ENCODE peak calls at places on chromosomes 5 and 9, in seven cellular contexts. One of them, this sample, is unnamed.

GRCh38 chr5:7927466-7928375 is 58.8 kb downstream of the MTRR start:
- DNase-seq in mesothelial cell of epicardium: peak
- DNase-seq in Panc1: peak
- DNase-seq in fibroblast of pulmonary artery: peak
- DNase-seq in epithelial cell of proximal tubule: no peak
- DNase-seq in AG04450: peak
- DNase-seq in HL-60: no peak
- DNase-seq in this sample: no peak

GRCh38 chr9:126838895-126839294 is 21.5 kb upstream of the ZBTB34 start:
- DNase-seq in mesothelial cell of epicardium: peak
- DNase-seq in Panc1: no peak
- DNase-seq in fibroblast of pulmonary artery: no peak
- DNase-seq in epithelial cell of proximal tubule: no peak
- DNase-seq in AG04450: no peak
- DNase-seq in HL-60: no peak
- DNase-seq in this sample: no peak

GRCh38 chr5:123585871-123586270 is 73.9 kb downstream of the CSNK1G3 start:
- DNase-seq in mesothelial cell of epicardium: no peak
- DNase-seq in Panc1: no peak
- DNase-seq in fibroblast of pulmonary artery: no peak
- DNase-seq in epithelial cell of proximal tubule: no peak
- DNase-seq in AG04450: no peak
- DNase-seq in HL-60: no peak
- DNase-seq in this sample: no peak

GRCh38 chr9:36407122-36407723 is 7.2 kb upstream of the RNF38 start:
- DNase-seq in mesothelial cell of epicardium: peak
- DNase-seq in Panc1: peak
- DNase-seq in fibroblast of pulmonary artery: peak
- DNase-seq in epithelial cell of proximal tubule: no peak
- DNase-seq in AG04450: no peak
- DNase-seq in HL-60: no peak
- DNase-seq in this sample: no peak

GRCh38 chr9:92603990-92604389 is 65.9 kb downstream of the IPPK start:
- DNase-seq in mesothelial cell of epicardium: no peak
- DNase-seq in Panc1: no peak
- DNase-seq in fibroblast of pulmonary artery: no peak
- DNase-seq in epithelial cell of proximal tubule: no peak
- DNase-seq in AG04450: no peak
- DNase-seq in HL-60: no peak
- DNase-seq in this sample: no peak

GRCh38 chr5:116559673-116560164 is 14.9 kb downstream of the SEMA6A start:
- DNase-seq in mesothelial cell of epicardium: no peak
- DNase-seq in Panc1: no peak
- DNase-seq in fibroblast of pulmonary artery: no peak
- DNase-seq in epithelial cell of proximal tubule: no peak
- DNase-seq in AG04450: no peak
- DNase-seq in HL-60: no peak
- DNase-seq in this sample: no peak

GRCh38 chr9:13942695-13943094 is 371.2 kb downstream of the NFIB start:
- DNase-seq in mesothelial cell of epicardium: no peak
- DNase-seq in Panc1: no peak
- DNase-seq in fibroblast of pulmonary artery: peak
- DNase-seq in epithelial cell of proximal tubule: peak
- DNase-seq in AG04450: peak
- DNase-seq in HL-60: no peak
- DNase-seq in this sample: no peak

GRCh38 chr9:111161015-111161415 is 122.7 kb upstream of the LPAR1 start:
- DNase-seq in mesothelial cell of epicardium: no peak
- DNase-seq in Panc1: no peak
- DNase-seq in fibroblast of pulmonary artery: peak
- DNase-seq in epithelial cell of proximal tubule: peak
- DNase-seq in AG04450: peak
- DNase-seq in HL-60: no peak
- DNase-seq in this sample: no peak

GRCh38 chr9:6845881-6846280 is 88.1 kb downstream of the KDM4C start:
- DNase-seq in mesothelial cell of epicardium: no peak
- DNase-seq in Panc1: no peak
- DNase-seq in fibroblast of pulmonary artery: peak
- DNase-seq in epithelial cell of proximal tubule: peak
- DNase-seq in AG04450: no peak
- DNase-seq in HL-60: no peak
- DNase-seq in this sample: no peak

GRCh38 chr5:124572973-124573372 is 173.5 kb downstream of the ZNF608 start:
- DNase-seq in mesothelial cell of epicardium: no peak
- DNase-seq in Panc1: no peak
- DNase-seq in fibroblast of pulmonary artery: no peak
- DNase-seq in epithelial cell of proximal tubule: no peak
- DNase-seq in AG04450: no peak
- DNase-seq in HL-60: no peak
- DNase-seq in this sample: no peak

GRCh38 chr5:142159354-142159753 is 50.8 kb downstream of the NDFIP1 start:
- DNase-seq in mesothelial cell of epicardium: no peak
- DNase-seq in Panc1: no peak
- DNase-seq in fibroblast of pulmonary artery: no peak
- DNase-seq in epithelial cell of proximal tubule: no peak
- DNase-seq in AG04450: no peak
- DNase-seq in HL-60: no peak
- DNase-seq in this sample: no peak

GRCh38 chr5:132261881-132262845 is 4.7 kb downstream of the PDLIM4 start:
- DNase-seq in mesothelial cell of epicardium: peak
- DNase-seq in Panc1: no peak
- DNase-seq in fibroblast of pulmonary artery: no peak
- DNase-seq in epithelial cell of proximal tubule: no peak
- DNase-seq in AG04450: no peak
- DNase-seq in HL-60: no peak
- DNase-seq in this sample: peak

GRCh38 chr5:38726279-38726678 is 119.5 kb upstream of the OSMR start:
- DNase-seq in mesothelial cell of epicardium: no peak
- DNase-seq in Panc1: no peak
- DNase-seq in fibroblast of pulmonary artery: no peak
- DNase-seq in epithelial cell of proximal tubule: no peak
- DNase-seq in AG04450: no peak
- DNase-seq in HL-60: no peak
- DNase-seq in this sample: no peak

GRCh38 chr5:38723423-38723822 is 122.4 kb upstream of the OSMR start:
- DNase-seq in mesothelial cell of epicardium: no peak
- DNase-seq in Panc1: no peak
- DNase-seq in fibroblast of pulmonary artery: no peak
- DNase-seq in epithelial cell of proximal tubule: no peak
- DNase-seq in AG04450: no peak
- DNase-seq in HL-60: no peak
- DNase-seq in this sample: no peak

GRCh38 chr5:38725419-38725865 is 120.4 kb upstream of the OSMR start:
- DNase-seq in mesothelial cell of epicardium: no peak
- DNase-seq in Panc1: no peak
- DNase-seq in fibroblast of pulmonary artery: no peak
- DNase-seq in epithelial cell of proximal tubule: no peak
- DNase-seq in AG04450: no peak
- DNase-seq in HL-60: no peak
- DNase-seq in this sample: no peak

GRCh38 chr5:38722918-38723317 is 122.9 kb upstream of the OSMR start:
- DNase-seq in mesothelial cell of epicardium: no peak
- DNase-seq in Panc1: no peak
- DNase-seq in fibroblast of pulmonary artery: no peak
- DNase-seq in epithelial cell of proximal tubule: no peak
- DNase-seq in AG04450: no peak
- DNase-seq in HL-60: no peak
- DNase-seq in this sample: no peak

GRCh38 chr5:38724301-38725030 is 121.3 kb upstream of the OSMR start:
- DNase-seq in mesothelial cell of epicardium: no peak
- DNase-seq in Panc1: no peak
- DNase-seq in fibroblast of pulmonary artery: no peak
- DNase-seq in epithelial cell of proximal tubule: no peak
- DNase-seq in AG04450: no peak
- DNase-seq in HL-60: no peak
- DNase-seq in this sample: no peak
- TF ChIP-seq CTCF in mesothelial cell of epicardium: no peak
- TF ChIP-seq CTCF in Panc1: no peak
- TF ChIP-seq CTCF in fibroblast of pulmonary artery: no peak
- TF ChIP-seq CTCF in epithelial cell of proximal tubule: peak
- TF ChIP-seq CTCF in AG04450: peak
- TF ChIP-seq CTCF in HL-60: no peak
- TF ChIP-seq CTCF in this sample: no peak

GRCh38 chr9:131008909-131009618 is at the start of gene LAMC3:
- DNase-seq in mesothelial cell of epicardium: peak
- DNase-seq in Panc1: no peak
- DNase-seq in fibroblast of pulmonary artery: no peak
- DNase-seq in epithelial cell of proximal tubule: no peak
- DNase-seq in AG04450: no peak
- DNase-seq in HL-60: no peak
- DNase-seq in this sample: no peak
- TF ChIP-seq CTCF in mesothelial cell of epicardium: no peak
- TF ChIP-seq CTCF in Panc1: peak
- TF ChIP-seq CTCF in fibroblast of pulmonary artery: peak
- TF ChIP-seq CTCF in epithelial cell of proximal tubule: peak
- TF ChIP-seq CTCF in AG04450: peak
- TF ChIP-seq CTCF in HL-60: peak
- TF ChIP-seq CTCF in this sample: peak

GRCh38 chr5:20555034-20555433 is 567.0 kb upstream of the CDH18 start:
- DNase-seq in mesothelial cell of epicardium: no peak
- DNase-seq in Panc1: no peak
- DNase-seq in fibroblast of pulmonary artery: no peak
- DNase-seq in epithelial cell of proximal tubule: no peak
- DNase-seq in AG04450: no peak
- DNase-seq in HL-60: no peak
- DNase-seq in this sample: no peak
- TF ChIP-seq CTCF in mesothelial cell of epicardium: no peak
- TF ChIP-seq CTCF in Panc1: no peak
- TF ChIP-seq CTCF in fibroblast of pulmonary artery: peak
- TF ChIP-seq CTCF in epithelial cell of proximal tubule: no peak
- TF ChIP-seq CTCF in AG04450: no peak
- TF ChIP-seq CTCF in HL-60: no peak
- TF ChIP-seq CTCF in this sample: no peak

GRCh38 chr5:176543428-176544182 is 5.5 kb upstream of the CDHR2 start:
- DNase-seq in mesothelial cell of epicardium: peak
- DNase-seq in Panc1: no peak
- DNase-seq in fibroblast of pulmonary artery: peak
- DNase-seq in epithelial cell of proximal tubule: no peak
- DNase-seq in AG04450: no peak
- DNase-seq in HL-60: no peak
- DNase-seq in this sample: no peak
- TF ChIP-seq CTCF in mesothelial cell of epicardium: no peak
- TF ChIP-seq CTCF in Panc1: no peak
- TF ChIP-seq CTCF in fibroblast of pulmonary artery: no peak
- TF ChIP-seq CTCF in epithelial cell of proximal tubule: no peak
- TF ChIP-seq CTCF in AG04450: no peak
- TF ChIP-seq CTCF in HL-60: no peak
- TF ChIP-seq CTCF in this sample: no peak

DNA sequence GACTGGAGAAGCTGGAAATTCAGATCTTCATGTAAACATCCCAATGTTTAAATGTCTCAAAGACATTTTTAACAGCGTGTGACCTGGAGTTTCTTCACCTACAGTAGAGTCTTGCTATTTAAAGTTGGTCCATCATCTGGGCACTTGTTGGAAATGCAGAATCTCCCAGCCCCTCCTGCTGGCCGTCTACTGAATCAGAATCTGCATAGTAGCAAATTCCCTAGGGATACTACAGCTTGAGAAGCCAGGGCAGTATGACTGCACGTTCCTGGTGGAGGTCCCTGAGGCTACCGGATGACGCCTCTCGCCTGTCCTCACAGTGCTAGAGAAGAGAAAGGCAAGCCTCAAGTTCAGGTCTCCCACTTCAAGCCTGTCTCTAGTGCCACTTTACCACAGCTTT is 15.7 kb downstream of the SAP30L start:
- DNase-seq in mesothelial cell of epicardium: no peak
- DNase-seq in Panc1: no peak
- DNase-seq in fibroblast of pulmonary artery: peak
- DNase-seq in epithelial cell of proximal tubule: no peak
- DNase-seq in AG04450: no peak
- DNase-seq in HL-60: no peak
- DNase-seq in this sample: no peak
- TF ChIP-seq CTCF in mesothelial cell of epicardium: no peak
- TF ChIP-seq CTCF in Panc1: peak
- TF ChIP-seq CTCF in fibroblast of pulmonary artery: peak
- TF ChIP-seq CTCF in epithelial cell of proximal tubule: peak
- TF ChIP-seq CTCF in AG04450: peak
- TF ChIP-seq CTCF in HL-60: no peak
- TF ChIP-seq CTCF in this sample: peak

DNA sequence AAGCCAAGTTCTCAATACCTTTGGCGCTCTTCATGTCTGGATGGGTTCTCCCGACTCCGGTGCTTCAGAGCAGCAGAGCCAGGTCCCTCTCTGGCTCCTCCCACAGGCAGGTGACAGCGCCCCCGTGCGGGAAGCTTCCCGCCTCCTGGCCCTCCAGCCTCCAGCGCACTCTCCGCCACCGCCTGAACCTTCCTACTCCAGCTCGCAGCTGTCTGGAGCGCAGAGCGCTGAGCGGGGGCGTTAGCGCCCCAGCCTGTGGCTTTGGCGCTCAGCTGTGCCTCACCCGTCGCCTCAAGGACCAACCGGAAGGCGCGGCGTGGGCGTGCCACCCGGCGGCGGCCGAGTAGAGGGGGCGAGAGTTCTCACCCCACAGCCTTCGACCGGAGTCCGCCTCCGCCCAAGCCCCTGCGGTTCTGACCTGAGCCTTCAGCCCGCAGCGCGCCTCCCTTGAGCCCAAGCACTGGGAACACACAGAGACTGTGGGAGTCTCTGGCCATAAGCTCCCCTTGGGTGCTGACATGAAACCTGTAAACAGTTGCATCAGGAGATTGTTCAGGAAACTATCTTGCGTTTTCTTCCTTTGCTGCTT is at the start of gene SLCO4C1:
- DNase-seq in mesothelial cell of epicardium: peak
- DNase-seq in Panc1: peak
- DNase-seq in fibroblast of pulmonary artery: peak
- DNase-seq in epithelial cell of proximal tubule: peak
- DNase-seq in AG04450: no peak
- DNase-seq in HL-60: peak
- DNase-seq in this sample: peak
- TF ChIP-seq CTCF in mesothelial cell of epicardium: peak
- TF ChIP-seq CTCF in Panc1: peak
- TF ChIP-seq CTCF in fibroblast of pulmonary artery: peak
- TF ChIP-seq CTCF in epithelial cell of proximal tubule: peak
- TF ChIP-seq CTCF in AG04450: no peak
- TF ChIP-seq CTCF in HL-60: peak
- TF ChIP-seq CTCF in this sample: peak

DNA sequence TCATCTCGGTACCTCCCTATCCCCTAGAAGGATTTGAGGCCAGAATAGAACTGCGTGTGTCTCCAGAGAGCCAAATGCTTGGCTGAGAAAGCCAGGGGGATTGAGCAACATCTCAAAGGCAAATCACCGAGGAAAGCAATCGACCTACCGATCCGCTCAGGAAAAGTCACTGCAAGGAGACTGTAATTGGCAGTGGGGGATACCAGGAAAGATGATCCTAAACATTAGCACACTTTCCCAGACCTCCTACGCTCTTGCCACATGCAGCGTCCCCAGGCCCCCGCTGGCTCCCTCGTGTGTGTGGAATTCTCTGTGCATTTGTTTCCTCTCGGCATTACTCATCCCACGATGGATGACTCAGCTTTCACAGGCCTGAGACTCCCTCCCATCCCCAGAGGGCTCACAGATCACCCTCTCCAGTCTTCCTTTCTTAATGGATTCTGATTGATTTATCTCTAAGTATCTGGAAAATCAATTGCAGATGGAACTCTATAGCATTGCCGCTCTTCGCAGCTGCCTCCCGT is 82.2 kb upstream of the ICE1 start:
- DNase-seq in mesothelial cell of epicardium: peak
- DNase-seq in Panc1: peak
- DNase-seq in fibroblast of pulmonary artery: peak
- DNase-seq in epithelial cell of proximal tubule: peak
- DNase-seq in AG04450: peak
- DNase-seq in HL-60: no peak
- DNase-seq in this sample: no peak
- TF ChIP-seq CTCF in mesothelial cell of epicardium: no peak
- TF ChIP-seq CTCF in Panc1: no peak
- TF ChIP-seq CTCF in fibroblast of pulmonary artery: peak
- TF ChIP-seq CTCF in epithelial cell of proximal tubule: peak
- TF ChIP-seq CTCF in AG04450: peak
- TF ChIP-seq CTCF in HL-60: no peak
- TF ChIP-seq CTCF in this sample: peak

This sample was measured in type B pancreatic cell.